ENCODE peak calls at places on chromosomes 1 and 21, in six cellular contexts. Q is aorta, T is fibroblast of mammary gland, W is HS-5, R is astrocyte of the cerebellum, M is GM04503. G is an unnamed sample.

GRCh38 chr1:8059161-8059622 is 33.1 kb upstream of the ERRFI1 start:
- DNase-seq in M (peak), Q (no peak), R (peak), W (no peak), T (peak), G (no peak)

GRCh38 chr1:85343612-85344255 is 67.3 kb upstream of the BCL10 start:
- DNase-seq in M (peak), W (peak), R (no peak), T (peak), Q (no peak), G (no peak)

GRCh38 chr1:75431843-75432242 is 179.1 kb downstream of the SLC44A5 start:
- DNase-seq in T (no peak), R (no peak), M (no peak), W (no peak), Q (no peak), G (no peak)

GRCh38 chr1:245094954-245095353 is 59.8 kb upstream of the KIF26B start:
- DNase-seq in R (no peak), W (no peak), Q (no peak), M (no peak), T (no peak), G (no peak)

GRCh38 chr21:46000731-46001641 is 19.4 kb downstream of the COL6A1 start:
- DNase-seq in Q (no peak), M (no peak), T (peak), W (no peak), R (no peak), G (no peak)

GRCh38 chr1:242876021-242876420 is 351.5 kb upstream of the PLD5 start:
- DNase-seq in W (no peak), R (no peak), Q (no peak), M (no peak), T (no peak), G (no peak)

GRCh38 chr1:35769188-35769758 is 505 bp downstream of the CLSPN start:
- DNase-seq in W (peak), T (peak), Q (peak), M (peak), R (peak), G (peak)

GRCh38 chr1:2591581-2592261 is 5.1 kb downstream of the PRXL2B start:
- DNase-seq in R (no peak), Q (peak), T (no peak), W (no peak), M (no peak), G (no peak)

GRCh38 chr1:172467446-172467845 is 23.6 kb upstream of the PIGC start:
- DNase-seq in T (no peak), Q (no peak), R (no peak), W (no peak), M (no peak), G (no peak)

GRCh38 chr1:218475275-218475674 is 130.1 kb downstream of the TGFB2 start:
- DNase-seq in T (no peak), W (no peak), M (no peak), Q (no peak), R (no peak), G (no peak)

GRCh38 chr1:39926820-39927219 is 25.1 kb upstream of the MYCL start:
- DNase-seq in W (no peak), Q (no peak), M (no peak), T (no peak), R (no peak), G (no peak)

GRCh38 chr1:164602480-164603093 is 43.6 kb downstream of the PBX1 start:
- DNase-seq in M (peak), T (peak), W (no peak), R (peak), Q (no peak), G (no peak)

GRCh38 chr1:223129229-223129851 is 13.7 kb downstream of the TLR5 start:
- DNase-seq in M (no peak), R (no peak), T (peak), Q (peak), W (no peak), G (no peak)

GRCh38 chr1:117682372-117682771 is 76.5 kb downstream of the TENT5C start:
- DNase-seq in M (no peak), Q (no peak), T (no peak), W (no peak), R (no peak), G (no peak)

GRCh38 chr1:221035680-221036153 is 156.5 kb downstream of the HLX start:
- DNase-seq in Q (no peak), T (peak), M (peak), R (no peak), W (peak), G (no peak)